ENCODE peak calls at places on chromosomes 5 and 9, in seven cellular contexts. A is stomach, O is endothelial cell of umbilical vein, P is transverse colon, K is A549, C is heart left ventricle, R is spleen. L is an unnamed sample.

GRCh38 chr9:132536124-132536523 is 46.3 kb upstream of the BARHL1 start:
- DNase-seq in K (no peak), C (no peak), P (no peak), A (no peak), R (no peak), O (no peak), L (no peak)

GRCh38 chr5:144831650-144832049 is 661.0 kb downstream of the KCTD16 start:
- DNase-seq in O (no peak), A (no peak), P (no peak), K (no peak), C (no peak), R (no peak), L (no peak)

GRCh38 chr5:44845777-44846176 is 37.0 kb downstream of the MRPS30 start:
- DNase-seq in O (no peak), P (no peak), C (no peak), K (no peak), A (no peak), R (no peak), L (no peak)

GRCh38 chr9:108662090-108662875 is 193.5 kb downstream of the ACTL7B start:
- DNase-seq in P (no peak), K (no peak), R (no peak), A (no peak), C (no peak), O (no peak), L (peak)

GRCh38 chr9:21993893-21994525 is at the start of gene CDKN2A:
- DNase-seq in A (peak), K (no peak), R (peak), C (peak), P (peak), O (peak), L (no peak)

GRCh38 chr9:120267929-120268328 is 312.0 kb downstream of the CDK5RAP2 start:
- DNase-seq in K (no peak), O (no peak), A (no peak), C (no peak), R (no peak), P (no peak), L (no peak)

GRCh38 chr5:126695081-126695480 is 81.9 kb upstream of the LMNB1 start:
- DNase-seq in K (no peak), O (no peak), P (no peak), C (no peak), A (no peak), R (no peak), L (no peak)

GRCh38 chr5:18395126-18396110 is 761.2 kb downstream of the TAF11L14 start:
- DNase-seq in P (no peak), R (no peak), A (no peak), O (no peak), C (no peak), K (no peak), L (no peak)

GRCh38 chr9:36165766-36166149 is 3.4 kb upstream of the CCIN start:
- DNase-seq in K (no peak), O (peak), R (no peak), P (no peak), C (no peak), A (no peak), L (no peak)

GRCh38 chr9:135106551-135107270 is 19.2 kb downstream of the OLFM1 start:
- DNase-seq in O (no peak), K (no peak), A (no peak), C (no peak), R (no peak), P (no peak), L (no peak)

GRCh38 chr5:1930501-1930879 is 47.8 kb upstream of the IRX4 start:
- DNase-seq in A (no peak), R (no peak), P (no peak), K (no peak), C (no peak), O (no peak), L (no peak)

GRCh38 chr5:112757468-112758208 is 20.0 kb downstream of the APC start:
- DNase-seq in A (no peak), K (peak), R (no peak), P (no peak), O (peak), C (no peak), L (peak)

GRCh38 chr9:134570151-134570621 is 71.4 kb upstream of the COL5A1 start:
- DNase-seq in C (no peak), P (no peak), A (peak), O (no peak), K (no peak), R (peak), L (peak)

GRCh38 chr5:167573274-167574127 is 717.9 kb upstream of the WWC1 start:
- DNase-seq in K (no peak), R (no peak), C (no peak), A (no peak), P (no peak), O (no peak), L (no peak)

GRCh38 chr5:79077680-79078365 is 8.3 kb downstream of the BHMT2 start:
- DNase-seq in C (no peak), A (no peak), O (no peak), K (no peak), R (no peak), P (no peak), L (no peak)

GRCh38 chr5:166031926-166032325 is 2259.5 kb upstream of the WWC1 start:
- DNase-seq in O (no peak), R (no peak), K (no peak), P (no peak), A (no peak), C (no peak), L (no peak)

GRCh38 chr9:120935383-120935857 is 8.8 kb upstream of the TRAF1 start:
- DNase-seq in O (peak), K (peak), P (peak), R (peak), C (peak), A (peak), L (peak)

GRCh38 chr9:116096853-116097252 is 56.7 kb upstream of the PAPPA start:
- DNase-seq in P (no peak), O (no peak), C (no peak), A (no peak), R (no peak), K (no peak), L (no peak)

GRCh38 chr5:82347213-82347947 is 69.2 kb upstream of the RPS23 start:
- DNase-seq in P (no peak), K (no peak), O (no peak), A (no peak), R (no peak), C (peak), L (no peak)

GRCh38 chr5:132491368-132492364 is 1.1 kb upstream of the IRF1 start:
- DNase-seq in O (no peak), K (no peak), P (peak), A (peak), C (no peak), R (peak), L (no peak)

GRCh38 chr9:123191660-123192059 is 76.7 kb downstream of the STRBP start:
- DNase-seq in O (no peak), P (no peak), C (no peak), R (no peak), K (no peak), A (no peak), L (no peak)

GRCh38 chr5:138706655-138707480 is 46.4 kb upstream of the CTNNA1 start:
- DNase-seq in K (no peak), A (no peak), C (peak), R (no peak), O (peak), P (no peak), L (peak)

GRCh38 chr5:140042551-140043507 is at the start of gene NRG2:
- DNase-seq in R (peak), O (peak), C (peak), A (peak), P (peak), K (peak), L (peak)

GRCh38 chr5:142322747-142323479 is 1.9 kb downstream of the SPRY4 start:
- DNase-seq in A (no peak), O (peak), P (no peak), R (no peak), C (no peak), K (no peak), L (peak)

GRCh38 chr9:13974891-13975290 is 339.1 kb downstream of the NFIB start:
- DNase-seq in R (no peak), P (no peak), C (no peak), O (no peak), A (no peak), K (no peak), L (no peak)

GRCh38 chr9:129237804-129238203 is 59.7 kb upstream of the IER5L start:
- DNase-seq in C (no peak), P (no peak), R (peak), O (no peak), A (no peak), K (no peak), L (no peak)

GRCh38 chr5:153425914-153426313 is 64.6 kb upstream of the GRIA1 start:
- DNase-seq in K (no peak), R (no peak), P (no peak), C (no peak), A (no peak), O (no peak), L (peak)

GRCh38 chr9:109751253-109751652 is 28.7 kb upstream of the PALM2AKAP2 start:
- DNase-seq in O (no peak), C (no peak), P (no peak), R (no peak), A (no peak), K (no peak), L (no peak)

GRCh38 chr9:117413346-117414219 is 1.3 kb downstream of the ASTN2 start:
- DNase-seq in R (no peak), O (no peak), P (no peak), A (no peak), C (no peak), K (no peak), L (no peak)

GRCh38 chr5:68898961-68899471 is 194.8 kb upstream of the SLC30A5 start:
- DNase-seq in R (no peak), O (no peak), C (no peak), A (no peak), K (no peak), P (no peak), L (no peak)

GRCh38 chr9:34958411-34958982 is 412 bp downstream of the PHF24 start:
- DNase-seq in A (no peak), P (no peak), O (no peak), R (no peak), C (no peak), K (no peak), L (no peak)

GRCh38 chr9:113154471-113154870 is 3.7 kb downstream of the SLC31A2 start:
- DNase-seq in K (no peak), O (no peak), R (no peak), C (no peak), P (no peak), A (no peak), L (peak)

DNA sequence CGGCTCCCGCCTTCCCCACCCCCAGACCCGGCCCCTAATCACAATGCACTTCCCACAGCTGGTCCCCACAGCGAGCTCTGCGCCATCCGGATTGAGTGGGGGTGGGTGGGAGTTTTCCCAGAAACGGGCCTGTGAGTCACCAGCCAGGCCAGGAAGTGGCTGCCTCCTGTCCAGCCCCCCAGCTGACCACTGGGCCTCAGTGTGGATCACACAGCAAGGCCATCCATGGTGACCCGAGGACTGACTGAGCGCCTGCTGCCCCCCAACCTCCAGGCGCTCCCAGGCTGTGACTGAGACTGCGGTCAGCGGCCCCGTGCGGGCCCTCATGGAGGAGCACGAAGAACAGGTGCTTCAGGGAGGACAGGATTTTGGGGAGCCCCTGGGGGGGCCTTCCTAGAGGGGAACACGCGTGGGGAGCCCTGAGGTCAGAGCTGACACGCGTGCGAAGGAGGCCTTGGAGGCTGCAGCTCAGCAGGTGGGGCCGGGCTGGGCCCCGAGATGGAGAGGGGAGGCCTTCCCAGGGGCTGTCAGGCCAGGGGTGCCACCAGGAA is 48.3 kb upstream of the EGFL7 start:
- DNase-seq in A (no peak), O (peak), R (no peak), K (no peak), C (peak), P (peak), L (no peak)
- TF ChIP-seq POLR2A in A (no peak), O (no peak), R (no peak), K (no peak), C (no peak), P (no peak), L (no peak)

DNA sequence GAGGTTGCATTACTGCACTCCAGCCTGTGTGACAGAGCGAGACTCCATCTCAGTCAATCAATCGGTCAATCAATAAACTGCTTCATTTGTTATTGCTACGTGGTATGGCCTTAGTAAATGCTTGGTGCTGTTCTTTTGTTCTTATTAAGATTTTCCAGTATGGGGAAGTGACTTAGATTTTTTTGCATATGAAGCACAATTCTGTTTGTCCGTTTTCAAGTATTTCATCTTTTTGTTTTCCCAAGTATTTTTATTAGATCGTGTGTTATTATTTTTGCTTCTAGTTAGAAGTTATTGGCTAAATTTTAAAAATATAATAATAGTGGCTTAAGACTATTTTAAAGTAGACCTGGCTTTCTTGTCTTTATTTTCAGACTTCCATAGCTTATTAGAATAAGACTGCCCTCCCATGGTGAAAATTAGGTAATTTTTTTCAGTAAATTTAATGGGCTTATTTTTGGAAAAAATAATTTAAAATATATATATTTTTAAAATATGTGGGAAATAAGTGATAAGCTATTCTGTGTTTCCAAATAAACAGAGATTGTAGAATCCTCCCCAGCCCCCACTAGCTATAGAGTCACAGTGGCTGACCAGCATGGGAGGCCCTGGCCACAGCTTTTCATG is 14.7 kb upstream of the OMD start:
- DNase-seq in R (no peak), A (no peak), O (peak), C (no peak), P (no peak), K (no peak), L (peak)
- TF ChIP-seq CTCF in R (no peak), A (no peak), O (no peak), C (peak), P (peak), K (peak), L (no peak)

DNA sequence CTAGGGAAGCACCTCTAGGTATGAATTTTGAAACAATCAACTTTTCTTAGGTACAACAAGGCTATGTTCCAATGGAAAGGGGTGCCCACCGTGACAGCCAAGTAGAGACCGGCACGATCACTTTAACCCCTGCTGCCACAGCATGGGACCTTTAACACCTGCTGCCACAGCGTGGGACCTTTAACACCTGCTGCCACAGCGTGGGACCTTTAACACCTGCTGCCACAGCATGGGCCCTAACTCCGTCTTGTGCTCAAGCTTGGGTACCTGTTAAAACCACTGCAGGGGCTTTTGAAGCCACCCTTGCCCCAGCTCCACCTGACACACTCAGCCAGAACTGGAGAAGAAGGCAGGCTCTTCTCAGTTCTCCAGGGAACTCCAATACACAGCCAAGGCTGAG is 18.2 kb upstream of the MXD3 start:
- DNase-seq in O (no peak), K (no peak), R (peak), C (no peak), A (no peak), P (no peak), L (no peak)
- TF ChIP-seq POLR2A in O (no peak), K (no peak), R (no peak), C (no peak), A (no peak), P (no peak), L (no peak)

DNA sequence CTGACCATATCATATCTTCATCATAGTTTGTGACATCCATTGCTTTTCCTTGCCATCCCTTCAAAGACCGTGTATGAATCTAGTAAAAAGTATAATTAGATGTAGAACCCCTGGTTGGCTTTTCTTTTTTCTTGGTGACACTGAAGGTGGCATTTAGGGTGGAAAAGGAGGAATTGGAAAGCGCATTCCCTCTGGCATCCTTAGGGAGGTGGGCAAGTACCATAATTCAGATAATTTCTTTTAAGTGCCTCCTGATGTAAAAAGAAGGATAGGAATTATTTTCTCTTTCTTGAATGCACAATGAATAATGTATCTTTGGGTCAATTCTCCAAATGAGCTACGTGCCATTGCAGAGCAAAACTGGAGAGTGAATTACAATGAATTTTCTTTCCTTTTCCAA is 73.2 kb upstream of the SMARCA2 start:
- DNase-seq in P (no peak), C (no peak), O (peak), A (no peak), K (no peak), R (no peak), L (no peak)
- TF ChIP-seq CTCF in P (no peak), C (peak), O (no peak), A (no peak), K (no peak), R (no peak), L (no peak)

GRCh38 chr9:98010450-98010849 is 27.3 kb downstream of the ANP32B start:
- DNase-seq in R (no peak), A (no peak), P (peak), K (no peak), O (peak), C (no peak), L (no peak)
- TF ChIP-seq POLR2A in R (no peak), A (no peak), P (no peak), K (no peak), O (peak), C (no peak), L (no peak)

GRCh38 chr5:37552770-37553719 is 173.9 kb downstream of the WDR70 start:
- DNase-seq in P (no peak), R (no peak), O (peak), C (no peak), K (no peak), A (no peak), L (peak)

GRCh38 chr5:37554403-37554739 is 175.3 kb downstream of the WDR70 start:
- DNase-seq in R (no peak), C (no peak), O (no peak), K (no peak), P (no peak), A (no peak), L (no peak)

GRCh38 chr5:37557734-37558293 is 178.7 kb downstream of the WDR70 start:
- DNase-seq in C (no peak), R (no peak), P (no peak), K (no peak), O (no peak), A (no peak), L (no peak)

GRCh38 chr5:37553720-37554402 is 174.7 kb downstream of the WDR70 start:
- DNase-seq in A (no peak), O (peak), K (no peak), P (no peak), R (no peak), C (no peak), L (no peak)

DNA sequence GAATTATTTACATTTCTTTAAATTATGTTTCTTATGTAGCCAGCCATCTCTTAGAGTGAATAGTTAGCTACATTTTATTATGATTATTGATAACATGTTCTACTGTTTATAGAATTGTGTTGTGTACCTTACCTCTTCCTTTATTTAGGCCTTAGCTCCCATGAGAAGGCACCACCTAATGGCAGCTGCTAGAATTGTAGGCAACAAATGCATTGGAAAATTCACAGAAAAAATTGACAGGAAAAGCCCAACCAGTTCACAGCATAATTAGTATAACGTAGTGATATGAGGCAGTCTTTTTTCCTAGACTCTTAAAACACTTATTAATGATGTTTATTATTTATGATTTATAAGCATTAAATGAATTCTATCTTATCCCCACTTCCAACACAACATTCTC is 175.8 kb downstream of the WDR70 start:
- DNase-seq in A (no peak), P (no peak), O (peak), K (no peak), C (no peak), R (no peak), L (peak)
- TF ChIP-seq CTCF in A (no peak), P (peak), O (peak), K (peak), C (peak), R (no peak), L (peak)